ENCODE peak calls at places on chromosome 16, in four cellular contexts. One of them, this sample, is unnamed.

GRCh38 chr16:52558448-52558847 is 11.5 kb upstream of the TOX3 start:
- DNase-seq in activated naive CD4-positive, alpha-beta T cell treated with anti-CD3 and anti-CD28 coated beads, Interleukin-2, amount 10 ng/mL, durations not matched to agents 7 days and 5 days: no peak
- DNase-seq in hypothalamus: no peak
- DNase-seq in GDM1: no peak
- DNase-seq in this sample: no peak

GRCh38 chr16:12853972-12854371 is 47.4 kb upstream of the SHISA9 start:
- DNase-seq in activated naive CD4-positive, alpha-beta T cell treated with anti-CD3 and anti-CD28 coated beads, Interleukin-2, amount 10 ng/mL, durations not matched to agents 7 days and 5 days: no peak
- DNase-seq in hypothalamus: no peak
- DNase-seq in GDM1: no peak
- DNase-seq in this sample: no peak

GRCh38 chr16:50474138-50474537 is 74.1 kb upstream of the NKD1 start:
- DNase-seq in activated naive CD4-positive, alpha-beta T cell treated with anti-CD3 and anti-CD28 coated beads, Interleukin-2, amount 10 ng/mL, durations not matched to agents 7 days and 5 days: no peak
- DNase-seq in hypothalamus: no peak
- DNase-seq in GDM1: no peak
- DNase-seq in this sample: no peak

GRCh38 chr16:29644973-29645698 is 17.9 kb upstream of the SPN start:
- DNase-seq in activated naive CD4-positive, alpha-beta T cell treated with anti-CD3 and anti-CD28 coated beads, Interleukin-2, amount 10 ng/mL, durations not matched to agents 7 days and 5 days: no peak
- DNase-seq in hypothalamus: no peak
- DNase-seq in GDM1: no peak
- DNase-seq in this sample: no peak

GRCh38 chr16:9372934-9373890 is 281.8 kb downstream of the HAPSTR1 start:
- DNase-seq in activated naive CD4-positive, alpha-beta T cell treated with anti-CD3 and anti-CD28 coated beads, Interleukin-2, amount 10 ng/mL, durations not matched to agents 7 days and 5 days: no peak
- DNase-seq in hypothalamus: no peak
- DNase-seq in GDM1: no peak
- DNase-seq in this sample: no peak

GRCh38 chr16:86044881-86045600 is 146.1 kb downstream of the IRF8 start:
- DNase-seq in activated naive CD4-positive, alpha-beta T cell treated with anti-CD3 and anti-CD28 coated beads, Interleukin-2, amount 10 ng/mL, durations not matched to agents 7 days and 5 days: peak
- DNase-seq in hypothalamus: no peak
- DNase-seq in GDM1: no peak
- DNase-seq in this sample: peak

GRCh38 chr16:29760567-29761279 is 14.9 kb upstream of the C16orf54 start:
- DNase-seq in activated naive CD4-positive, alpha-beta T cell treated with anti-CD3 and anti-CD28 coated beads, Interleukin-2, amount 10 ng/mL, durations not matched to agents 7 days and 5 days: no peak
- DNase-seq in hypothalamus: no peak
- DNase-seq in GDM1: no peak
- DNase-seq in this sample: no peak

GRCh38 chr16:48499822-48500440 is 110.0 kb downstream of the N4BP1 start:
- DNase-seq in activated naive CD4-positive, alpha-beta T cell treated with anti-CD3 and anti-CD28 coated beads, Interleukin-2, amount 10 ng/mL, durations not matched to agents 7 days and 5 days: no peak
- DNase-seq in hypothalamus: no peak
- DNase-seq in GDM1: no peak
- DNase-seq in this sample: no peak

GRCh38 chr16:51524555-51525373 is 373.7 kb upstream of the SALL1 start:
- DNase-seq in activated naive CD4-positive, alpha-beta T cell treated with anti-CD3 and anti-CD28 coated beads, Interleukin-2, amount 10 ng/mL, durations not matched to agents 7 days and 5 days: no peak
- DNase-seq in hypothalamus: no peak
- DNase-seq in GDM1: no peak
- DNase-seq in this sample: no peak

GRCh38 chr16:88393034-88393433 is 10.3 kb downstream of the ZNF469 start:
- DNase-seq in activated naive CD4-positive, alpha-beta T cell treated with anti-CD3 and anti-CD28 coated beads, Interleukin-2, amount 10 ng/mL, durations not matched to agents 7 days and 5 days: no peak
- DNase-seq in hypothalamus: no peak
- DNase-seq in GDM1: no peak
- DNase-seq in this sample: no peak

GRCh38 chr16:86577314-86577971 is 906 bp upstream of the FOXL1 start:
- DNase-seq in activated naive CD4-positive, alpha-beta T cell treated with anti-CD3 and anti-CD28 coated beads, Interleukin-2, amount 10 ng/mL, durations not matched to agents 7 days and 5 days: no peak
- DNase-seq in hypothalamus: no peak
- DNase-seq in GDM1: no peak
- DNase-seq in this sample: no peak

GRCh38 chr16:30032083-30032819 is 1.2 kb upstream of the TLCD3B start:
- DNase-seq in activated naive CD4-positive, alpha-beta T cell treated with anti-CD3 and anti-CD28 coated beads, Interleukin-2, amount 10 ng/mL, durations not matched to agents 7 days and 5 days: peak
- DNase-seq in hypothalamus: peak
- DNase-seq in GDM1: peak
- DNase-seq in this sample: peak

GRCh38 chr16:70520612-70521297 is 2.6 kb downstream of the COG4 start:
- DNase-seq in activated naive CD4-positive, alpha-beta T cell treated with anti-CD3 and anti-CD28 coated beads, Interleukin-2, amount 10 ng/mL, durations not matched to agents 7 days and 5 days: no peak
- DNase-seq in hypothalamus: no peak
- DNase-seq in GDM1: no peak
- DNase-seq in this sample: peak

GRCh38 chr16:48720266-48720665 is 110.3 kb upstream of the N4BP1 start:
- DNase-seq in activated naive CD4-positive, alpha-beta T cell treated with anti-CD3 and anti-CD28 coated beads, Interleukin-2, amount 10 ng/mL, durations not matched to agents 7 days and 5 days: peak
- DNase-seq in hypothalamus: no peak
- DNase-seq in GDM1: no peak
- DNase-seq in this sample: peak

GRCh38 chr16:30016555-30017276 is 5.9 kb upstream of the DOC2A start:
- DNase-seq in activated naive CD4-positive, alpha-beta T cell treated with anti-CD3 and anti-CD28 coated beads, Interleukin-2, amount 10 ng/mL, durations not matched to agents 7 days and 5 days: no peak
- DNase-seq in hypothalamus: no peak
- DNase-seq in GDM1: no peak
- DNase-seq in this sample: no peak

GRCh38 chr16:1932050-1933028 is 10.7 kb downstream of the MSRB1 start:
- DNase-seq in activated naive CD4-positive, alpha-beta T cell treated with anti-CD3 and anti-CD28 coated beads, Interleukin-2, amount 10 ng/mL, durations not matched to agents 7 days and 5 days: no peak
- DNase-seq in hypothalamus: no peak
- DNase-seq in GDM1: no peak
- DNase-seq in this sample: no peak

GRCh38 chr16:50532576-50532975 is 15.6 kb upstream of the NKD1 start:
- DNase-seq in activated naive CD4-positive, alpha-beta T cell treated with anti-CD3 and anti-CD28 coated beads, Interleukin-2, amount 10 ng/mL, durations not matched to agents 7 days and 5 days: no peak
- DNase-seq in hypothalamus: no peak
- DNase-seq in GDM1: no peak
- DNase-seq in this sample: no peak

GRCh38 chr16:46569231-46569735 is 51.9 kb downstream of the SHCBP1 start:
- DNase-seq in activated naive CD4-positive, alpha-beta T cell treated with anti-CD3 and anti-CD28 coated beads, Interleukin-2, amount 10 ng/mL, durations not matched to agents 7 days and 5 days: no peak
- DNase-seq in hypothalamus: no peak
- DNase-seq in GDM1: no peak
- DNase-seq in this sample: no peak

GRCh38 chr16:89269805-89270665 is 52.5 kb downstream of the ZNF778 start:
- DNase-seq in activated naive CD4-positive, alpha-beta T cell treated with anti-CD3 and anti-CD28 coated beads, Interleukin-2, amount 10 ng/mL, durations not matched to agents 7 days and 5 days: no peak
- DNase-seq in hypothalamus: no peak
- DNase-seq in GDM1: no peak
- DNase-seq in this sample: no peak

GRCh38 chr16:79982356-79982755 is 381.8 kb upstream of the MAF start:
- DNase-seq in activated naive CD4-positive, alpha-beta T cell treated with anti-CD3 and anti-CD28 coated beads, Interleukin-2, amount 10 ng/mL, durations not matched to agents 7 days and 5 days: no peak
- DNase-seq in hypothalamus: no peak
- DNase-seq in GDM1: no peak
- DNase-seq in this sample: no peak

GRCh38 chr16:89374393-89374948 is 115.9 kb downstream of the ANKRD11 start:
- DNase-seq in activated naive CD4-positive, alpha-beta T cell treated with anti-CD3 and anti-CD28 coated beads, Interleukin-2, amount 10 ng/mL, durations not matched to agents 7 days and 5 days: no peak
- DNase-seq in hypothalamus: no peak
- DNase-seq in GDM1: no peak
- DNase-seq in this sample: no peak

GRCh38 chr16:8496364-8496763 is 93.9 kb downstream of the TMEM114 start:
- DNase-seq in activated naive CD4-positive, alpha-beta T cell treated with anti-CD3 and anti-CD28 coated beads, Interleukin-2, amount 10 ng/mL, durations not matched to agents 7 days and 5 days: no peak
- DNase-seq in hypothalamus: no peak
- DNase-seq in GDM1: no peak
- DNase-seq in this sample: no peak

This sample was measured in activated CD8-positive, alpha-beta T cell treated with anti-CD3 and anti-CD28 coated beads, Interleukin-2, amount 10 ng/mL, durations not matched to agents 7 days and 5 days.